ENCODE peak calls at places on chromosomes 12 and 14, in eight cellular contexts. One of them, this sample, is unnamed.

GRCh38 chr12:120252071-120252906 is 13.2 kb downstream of the PXN start:
- DNase-seq in cardiac muscle cell: no peak
- DNase-seq in NT2/D1: no peak
- DNase-seq in NCI-H187 treated with DMSO at 0.1 percent for 48 hours: no peak
- DNase-seq in NCI-H524: no peak
- DNase-seq in activated T-cell treated with anti-CD3 and anti-CD28 coated beads, Interleukin-2, amount 50 U/mL, for 72 hours: peak
- DNase-seq in NCI-H2029 treated with DMSO at 0.1 percent for 48 hours: no peak
- DNase-seq in fibroblast of pulmonary artery: no peak
- DNase-seq in this sample: peak

GRCh38 chr12:94980577-94980976 is 22.9 kb downstream of the NDUFA12 start:
- DNase-seq in fibroblast of pulmonary artery: peak
- DNase-seq in NCI-H2029 treated with DMSO at 0.1 percent for 48 hours: no peak
- DNase-seq in NCI-H524: peak
- DNase-seq in cardiac muscle cell: no peak
- DNase-seq in NT2/D1: no peak
- DNase-seq in NCI-H187 treated with DMSO at 0.1 percent for 48 hours: no peak
- DNase-seq in activated T-cell treated with anti-CD3 and anti-CD28 coated beads, Interleukin-2, amount 50 U/mL, for 72 hours: no peak
- DNase-seq in this sample: no peak

GRCh38 chr12:129871991-129872969 is 31.5 kb downstream of the TMEM132D start:
- DNase-seq in NT2/D1: peak
- DNase-seq in fibroblast of pulmonary artery: no peak
- DNase-seq in NCI-H524: no peak
- DNase-seq in NCI-H187 treated with DMSO at 0.1 percent for 48 hours: no peak
- DNase-seq in cardiac muscle cell: no peak
- DNase-seq in NCI-H2029 treated with DMSO at 0.1 percent for 48 hours: peak
- DNase-seq in activated T-cell treated with anti-CD3 and anti-CD28 coated beads, Interleukin-2, amount 50 U/mL, for 72 hours: no peak
- DNase-seq in this sample: no peak

GRCh38 chr14:41549821-41550597 is 56.7 kb upstream of the LRFN5 start:
- DNase-seq in NT2/D1: no peak
- DNase-seq in fibroblast of pulmonary artery: peak
- DNase-seq in cardiac muscle cell: peak
- DNase-seq in NCI-H187 treated with DMSO at 0.1 percent for 48 hours: no peak
- DNase-seq in NCI-H524: no peak
- DNase-seq in activated T-cell treated with anti-CD3 and anti-CD28 coated beads, Interleukin-2, amount 50 U/mL, for 72 hours: no peak
- DNase-seq in NCI-H2029 treated with DMSO at 0.1 percent for 48 hours: no peak
- DNase-seq in this sample: no peak

GRCh38 chr14:81625343-81625742 is 91.7 kb upstream of the SEL1L start:
- DNase-seq in NCI-H187 treated with DMSO at 0.1 percent for 48 hours: no peak
- DNase-seq in NCI-H524: peak
- DNase-seq in activated T-cell treated with anti-CD3 and anti-CD28 coated beads, Interleukin-2, amount 50 U/mL, for 72 hours: no peak
- DNase-seq in fibroblast of pulmonary artery: peak
- DNase-seq in NT2/D1: no peak
- DNase-seq in NCI-H2029 treated with DMSO at 0.1 percent for 48 hours: peak
- DNase-seq in cardiac muscle cell: peak
- DNase-seq in this sample: no peak

GRCh38 chr14:68297871-68298468 is 478.4 kb downstream of the RAD51B start:
- DNase-seq in NCI-H2029 treated with DMSO at 0.1 percent for 48 hours: no peak
- DNase-seq in NCI-H524: no peak
- DNase-seq in activated T-cell treated with anti-CD3 and anti-CD28 coated beads, Interleukin-2, amount 50 U/mL, for 72 hours: no peak
- DNase-seq in NCI-H187 treated with DMSO at 0.1 percent for 48 hours: no peak
- DNase-seq in NT2/D1: peak
- DNase-seq in fibroblast of pulmonary artery: peak
- DNase-seq in cardiac muscle cell: no peak
- DNase-seq in this sample: no peak

GRCh38 chr12:12735301-12735700 is 18.1 kb downstream of the CDKN1B start:
- DNase-seq in NT2/D1: no peak
- DNase-seq in NCI-H524: no peak
- DNase-seq in cardiac muscle cell: no peak
- DNase-seq in NCI-H2029 treated with DMSO at 0.1 percent for 48 hours: no peak
- DNase-seq in NCI-H187 treated with DMSO at 0.1 percent for 48 hours: no peak
- DNase-seq in activated T-cell treated with anti-CD3 and anti-CD28 coated beads, Interleukin-2, amount 50 U/mL, for 72 hours: no peak
- DNase-seq in fibroblast of pulmonary artery: no peak
- DNase-seq in this sample: no peak

GRCh38 chr14:103528158-103528511 is 861 bp upstream of the TRMT61A start:
- DNase-seq in NCI-H187 treated with DMSO at 0.1 percent for 48 hours: no peak
- DNase-seq in cardiac muscle cell: no peak
- DNase-seq in NCI-H2029 treated with DMSO at 0.1 percent for 48 hours: no peak
- DNase-seq in activated T-cell treated with anti-CD3 and anti-CD28 coated beads, Interleukin-2, amount 50 U/mL, for 72 hours: no peak
- DNase-seq in NCI-H524: peak
- DNase-seq in NT2/D1: no peak
- DNase-seq in fibroblast of pulmonary artery: no peak
- DNase-seq in this sample: no peak

GRCh38 chr14:77979666-77980351 is 179.9 kb downstream of the ADCK1 start:
- DNase-seq in NT2/D1: no peak
- DNase-seq in NCI-H524: peak
- DNase-seq in fibroblast of pulmonary artery: no peak
- DNase-seq in NCI-H2029 treated with DMSO at 0.1 percent for 48 hours: no peak
- DNase-seq in activated T-cell treated with anti-CD3 and anti-CD28 coated beads, Interleukin-2, amount 50 U/mL, for 72 hours: no peak
- DNase-seq in NCI-H187 treated with DMSO at 0.1 percent for 48 hours: no peak
- DNase-seq in cardiac muscle cell: peak
- DNase-seq in this sample: no peak

GRCh38 chr12:93065896-93066295 is 136.8 kb upstream of the EEA1 start:
- DNase-seq in NCI-H187 treated with DMSO at 0.1 percent for 48 hours: no peak
- DNase-seq in NT2/D1: no peak
- DNase-seq in fibroblast of pulmonary artery: no peak
- DNase-seq in activated T-cell treated with anti-CD3 and anti-CD28 coated beads, Interleukin-2, amount 50 U/mL, for 72 hours: no peak
- DNase-seq in NCI-H524: no peak
- DNase-seq in cardiac muscle cell: no peak
- DNase-seq in NCI-H2029 treated with DMSO at 0.1 percent for 48 hours: no peak
- DNase-seq in this sample: no peak

GRCh38 chr12:100574262-100575074 is 984 bp downstream of the GAS2L3 start:
- DNase-seq in activated T-cell treated with anti-CD3 and anti-CD28 coated beads, Interleukin-2, amount 50 U/mL, for 72 hours: no peak
- DNase-seq in NCI-H2029 treated with DMSO at 0.1 percent for 48 hours: peak
- DNase-seq in NCI-H187 treated with DMSO at 0.1 percent for 48 hours: no peak
- DNase-seq in NCI-H524: no peak
- DNase-seq in fibroblast of pulmonary artery: peak
- DNase-seq in cardiac muscle cell: peak
- DNase-seq in NT2/D1: no peak
- DNase-seq in this sample: no peak

GRCh38 chr12:31272607-31273225 is 53.2 kb downstream of the SINHCAF start:
- DNase-seq in fibroblast of pulmonary artery: no peak
- DNase-seq in cardiac muscle cell: no peak
- DNase-seq in NCI-H187 treated with DMSO at 0.1 percent for 48 hours: no peak
- DNase-seq in activated T-cell treated with anti-CD3 and anti-CD28 coated beads, Interleukin-2, amount 50 U/mL, for 72 hours: no peak
- DNase-seq in NCI-H524: no peak
- DNase-seq in NT2/D1: no peak
- DNase-seq in NCI-H2029 treated with DMSO at 0.1 percent for 48 hours: no peak
- DNase-seq in this sample: no peak

GRCh38 chr12:82182601-82183000 is 175.6 kb downstream of the CCDC59 start:
- DNase-seq in activated T-cell treated with anti-CD3 and anti-CD28 coated beads, Interleukin-2, amount 50 U/mL, for 72 hours: no peak
- DNase-seq in NCI-H524: no peak
- DNase-seq in fibroblast of pulmonary artery: no peak
- DNase-seq in NT2/D1: no peak
- DNase-seq in NCI-H187 treated with DMSO at 0.1 percent for 48 hours: no peak
- DNase-seq in NCI-H2029 treated with DMSO at 0.1 percent for 48 hours: no peak
- DNase-seq in cardiac muscle cell: no peak
- DNase-seq in this sample: no peak

GRCh38 chr14:28308727-28309126 is 457.9 kb upstream of the FOXG1 start:
- DNase-seq in NCI-H2029 treated with DMSO at 0.1 percent for 48 hours: no peak
- DNase-seq in NCI-H524: no peak
- DNase-seq in fibroblast of pulmonary artery: peak
- DNase-seq in NCI-H187 treated with DMSO at 0.1 percent for 48 hours: no peak
- DNase-seq in NT2/D1: no peak
- DNase-seq in activated T-cell treated with anti-CD3 and anti-CD28 coated beads, Interleukin-2, amount 50 U/mL, for 72 hours: no peak
- DNase-seq in cardiac muscle cell: no peak
- DNase-seq in this sample: no peak

This sample was measured in naive B cell.